ENCODE peak calls at places on chromosomes 16 and 17, in four cellular contexts. I is A549, K is K562, O is HepG2. R is an unnamed sample.

GRCh38 chr16:30030011-30030685 is 923 bp downstream of the TLCD3B start:
- DNase-seq in I (no peak), K (no peak), O (no peak), R (no peak)

GRCh38 chr16:4372578-4373355 is 1.1 kb downstream of the VASN start:
- DNase-seq in I (peak), K (no peak), O (peak), R (no peak)

GRCh38 chr17:28985950-28986713 is 19.7 kb downstream of the SEZ6 start:
- DNase-seq in I (no peak), K (no peak), O (no peak), R (peak)

GRCh38 chr17:79036609-79037008 is 12.6 kb downstream of the C1QTNF1 start:
- DNase-seq in I (peak), K (peak), O (no peak), R (no peak)

GRCh38 chr16:47581114-47581513 is 120.0 kb downstream of the PHKB start:
- DNase-seq in I (no peak), K (no peak), O (peak), R (no peak)

GRCh38 chr17:82633343-82633742 is 14.9 kb downstream of the WDR45B start:
- DNase-seq in I (no peak), K (no peak), O (no peak), R (no peak)

GRCh38 chr17:50916026-50916707 is 50.0 kb upstream of the TOB1 start:
- DNase-seq in I (no peak), K (no peak), O (no peak), R (no peak)

GRCh38 chr17:55577687-55578086 is 66.4 kb upstream of the SMIM36 start:
- DNase-seq in I (no peak), K (no peak), O (no peak), R (no peak)

GRCh38 chr16:1959269-1960039 is at the start of gene NDUFB10:
- DNase-seq in I (peak), K (peak), O (peak), R (peak)

GRCh38 chr17:72788950-72789585 is 303.4 kb downstream of the SLC39A11 start:
- DNase-seq in I (no peak), K (no peak), O (peak), R (no peak)

GRCh38 chr17:45722161-45722560 is 62.0 kb upstream of the CRHR1 start:
- DNase-seq in I (peak), K (peak), O (peak), R (peak)

GRCh38 chr16:23510154-23510914 is at the start of gene GGA2:
- DNase-seq in I (peak), K (peak), O (peak), R (peak)

GRCh38 chr16:48499822-48500440 is 110.0 kb downstream of the N4BP1 start:
- DNase-seq in I (no peak), K (no peak), O (no peak), R (no peak)

GRCh38 chr16:53054670-53055485 is at the start of gene CHD9:
- DNase-seq in I (peak), K (peak), O (peak), R (peak)

GRCh38 chr17:4806420-4806769 is 557 bp upstream of the PLD2 start:
- DNase-seq in I (no peak), K (no peak), O (no peak), R (peak)

GRCh38 chr16:3577302-3577752 is at the start of gene NLRC3:
- DNase-seq in I (no peak), K (no peak), O (no peak), R (no peak)

GRCh38 chr16:86088287-86088686 is 189.3 kb downstream of the IRF8 start:
- DNase-seq in I (no peak), K (no peak), O (no peak), R (no peak)

GRCh38 chr17:35257080-35257701 is 14.3 kb downstream of the SLFN5 start:
- DNase-seq in I (peak), K (no peak), O (peak), R (no peak)

GRCh38 chr16:1338119-1338730 is 4.8 kb downstream of the BAIAP3 start:
- DNase-seq in I (peak), K (peak), O (peak), R (peak)

GRCh38 chr16:27232061-27232841 is 28.9 kb downstream of the KDM8 start:
- DNase-seq in I (no peak), K (no peak), O (no peak), R (no peak)

GRCh38 chr17:323721-324139 is 28.9 kb downstream of the RPH3AL start:
- DNase-seq in I (no peak), K (no peak), O (no peak), R (no peak)

GRCh38 chr16:57637020-57637419 is 8.6 kb downstream of the ADGRG1 start:
- DNase-seq in I (no peak), K (no peak), O (no peak), R (no peak)

GRCh38 chr16:73418051-73418450 is 370.1 kb upstream of the ZFHX3 start:
- DNase-seq in I (no peak), K (no peak), O (no peak), R (no peak)

GRCh38 chr17:77258638-77259037 is 117.9 kb downstream of the SEC14L1 start:
- DNase-seq in I (no peak), K (no peak), O (no peak), R (no peak)

GRCh38 chr17:79618383-79619067 is 7.7 kb upstream of the RBFOX3 start:
- DNase-seq in I (no peak), K (no peak), O (no peak), R (peak)

GRCh38 chr16:81553080-81553813 is 108.6 kb downstream of the CMIP start:
- DNase-seq in I (no peak), K (no peak), O (peak), R (no peak)

GRCh38 chr16:20683812-20684211 is 13.7 kb downstream of the ACSM1 start:
- DNase-seq in I (no peak), K (no peak), O (no peak), R (no peak)

GRCh38 chr17:50129303-50129945 is 536 bp downstream of the SAMD14 start:
- DNase-seq in I (no peak), K (no peak), O (no peak), R (no peak)

GRCh38 chr17:50511058-50511457 is 2.8 kb downstream of the MYCBPAP start:
- DNase-seq in I (no peak), K (no peak), O (no peak), R (no peak)

DNA sequence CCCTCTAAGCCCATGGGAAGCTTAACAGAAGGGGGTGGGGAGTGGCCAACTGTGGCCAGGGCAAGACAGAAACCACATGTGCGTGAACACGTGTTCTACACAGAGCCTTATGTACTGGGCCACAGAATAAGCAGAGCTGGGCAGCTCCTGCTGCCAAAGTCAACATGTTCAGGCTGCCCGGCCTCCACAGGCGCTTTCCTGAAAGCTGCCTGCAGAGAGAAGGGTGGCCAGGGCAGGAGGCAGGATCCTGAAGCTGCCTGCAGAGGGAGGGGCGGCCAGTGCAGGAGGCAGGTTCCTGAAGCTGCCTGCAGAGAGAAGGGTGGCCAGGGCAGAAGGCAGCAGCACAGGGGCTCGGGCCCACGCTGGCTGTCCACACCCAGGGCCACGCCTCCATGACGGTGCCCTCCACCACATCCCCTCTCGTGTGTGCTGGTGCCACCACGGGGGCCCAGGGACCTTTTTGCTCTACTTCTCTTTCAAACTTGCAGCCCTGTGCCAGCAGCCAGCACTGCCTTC is 79.5 kb downstream of the ANKRD11 start:
- DNase-seq in I (no peak), K (no peak), O (peak), R (no peak)
- TF ChIP-seq USF2 in I (no peak), K (no peak), O (no peak), R (no peak)

GRCh38 chr17:8120520-8121443 is 2.5 kb upstream of the ALOXE3 start:
- DNase-seq in I (peak), K (peak), O (no peak), R (peak)

GRCh38 chr17:8119575-8120519 is 1.5 kb upstream of the ALOXE3 start:
- DNase-seq in I (peak), K (peak), O (peak), R (peak)

GRCh38 chr17:8122923-8123694 is 797 bp downstream of the HES7 start:
- DNase-seq in I (peak), K (no peak), O (no peak), R (peak)

GRCh38 chr17:8122391-8122922 is 1.4 kb downstream of the HES7 start:
- DNase-seq in I (no peak), K (no peak), O (no peak), R (peak)

DNA sequence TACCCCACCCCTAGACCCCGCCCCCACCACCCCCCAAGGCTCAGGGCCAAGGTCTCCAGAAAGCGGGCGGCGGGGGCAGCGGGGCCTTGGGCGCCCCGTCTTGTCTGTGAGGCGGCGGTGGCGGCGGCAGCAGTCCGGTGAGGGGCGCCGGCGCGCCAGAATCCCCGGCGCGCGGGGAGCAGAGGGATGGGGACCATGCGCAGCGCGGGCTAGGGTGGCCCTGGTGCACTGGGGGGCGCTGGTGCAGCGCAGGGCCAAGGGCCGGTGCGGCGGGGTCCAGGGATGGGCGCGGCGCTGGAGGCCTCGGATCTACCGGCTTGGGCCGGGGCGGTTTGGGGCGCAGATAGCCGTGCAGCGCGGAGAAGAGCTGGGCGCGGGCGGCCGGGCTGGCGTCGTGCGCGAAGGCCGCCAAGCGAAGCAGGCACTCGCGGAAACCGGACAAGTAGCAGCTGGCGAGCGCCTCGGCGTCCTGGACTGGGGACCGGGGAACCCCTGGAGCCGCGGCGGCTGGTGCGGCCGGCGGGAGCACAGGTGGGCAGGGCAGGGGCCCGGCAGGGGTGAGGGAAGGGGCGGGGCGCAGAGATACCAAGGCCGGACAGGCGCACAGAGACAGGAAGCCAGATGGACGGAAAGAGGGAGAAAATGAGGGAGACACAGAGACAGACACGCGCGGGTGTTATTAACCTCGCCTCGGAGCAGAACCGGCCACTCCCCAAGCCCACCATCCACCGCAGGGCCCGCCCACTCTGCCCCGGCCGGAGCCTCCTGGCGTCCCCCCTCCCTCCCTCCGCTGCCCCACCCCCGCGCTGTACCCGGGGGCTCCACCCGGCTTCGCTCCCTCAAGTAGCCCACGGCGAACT is 2.1 kb downstream of the HES7 start:
- DNase-seq in I (peak), K (peak), O (no peak), R (peak)
- TF ChIP-seq NR3C1 in I (no peak), K (no peak), O (no peak), R (no peak)

DNA sequence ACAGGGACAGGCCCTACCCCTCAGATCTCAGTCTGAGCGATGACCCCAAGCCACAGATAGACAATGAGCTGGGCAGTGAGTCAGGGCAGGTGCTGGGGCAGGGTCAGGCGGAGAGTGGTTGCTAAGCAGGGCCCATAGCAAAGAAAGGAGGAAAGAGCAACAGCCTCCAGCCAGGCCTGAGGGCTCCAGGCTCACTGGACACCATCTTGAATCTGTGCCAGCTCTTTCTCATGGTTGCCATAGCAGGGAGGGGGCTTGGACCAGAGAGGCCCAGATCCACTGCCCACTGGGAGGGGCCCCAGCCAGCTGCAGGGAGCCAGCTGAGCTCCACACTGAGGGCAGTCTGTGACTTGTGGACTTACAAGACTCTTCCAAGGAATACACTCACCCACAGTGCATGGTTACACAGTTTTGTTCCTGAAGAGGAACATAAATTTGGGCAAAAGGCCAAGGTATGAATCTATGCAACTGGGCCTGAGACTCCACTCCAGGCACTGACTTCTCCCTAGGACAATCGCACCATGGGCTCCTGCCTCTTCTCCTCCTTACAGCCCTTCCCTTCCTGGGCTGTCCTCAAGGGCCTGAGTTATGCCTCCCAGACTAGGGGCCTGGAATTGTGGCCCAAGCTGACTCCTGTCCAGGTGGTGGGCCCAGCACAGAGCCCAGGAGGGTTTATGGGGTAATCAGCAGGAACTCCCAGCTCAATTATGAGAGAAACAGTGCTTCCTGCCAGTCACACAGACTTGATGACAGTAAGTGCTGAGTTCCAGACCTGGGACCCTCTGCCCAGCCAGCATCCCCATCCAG is 59.9 kb downstream of the BEAN1 start:
- DNase-seq in I (no peak), K (no peak), O (no peak), R (no peak)
- TF ChIP-seq USF2 in I (no peak), K (no peak), O (no peak), R (no peak)

DNA sequence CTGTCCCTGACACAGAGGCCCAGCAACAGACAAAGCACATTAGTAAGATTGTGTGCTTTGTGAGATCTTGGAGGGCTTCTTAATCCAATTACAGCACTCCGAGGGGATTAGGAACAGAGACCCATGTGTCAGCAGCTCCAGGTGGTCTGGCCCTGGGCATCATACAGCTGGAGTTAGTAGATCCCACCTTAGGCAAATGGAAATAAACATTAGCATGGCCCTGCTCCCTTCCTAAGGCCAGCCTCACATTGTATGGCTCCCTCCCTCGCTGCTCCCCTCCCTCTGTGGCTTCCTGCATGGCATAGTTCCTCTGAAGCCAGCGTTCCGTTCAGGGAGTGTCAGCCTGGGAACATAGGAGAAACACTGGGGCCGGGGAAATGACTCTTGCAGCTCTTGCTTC is 132.6 kb upstream of the HSBP1 start:
- DNase-seq in I (no peak), K (no peak), O (no peak), R (no peak)
- TF ChIP-seq NR3C1 in I (no peak), K (no peak), O (no peak), R (no peak)

GRCh38 chr17:63082952-63083351 is 116.9 kb downstream of the TANC2 start:
- DNase-seq in I (no peak), K (no peak), O (no peak), R (no peak)
- TF ChIP-seq USF2 in I (no peak), K (no peak), O (no peak), R (no peak)

GRCh38 chr17:18257747-18258355 is 687 bp downstream of the FLII start:
- DNase-seq in I (peak), K (peak), O (peak), R (peak)
- TF ChIP-seq NR3C1 in I (no peak), K (no peak), O (no peak), R (no peak)

GRCh38 chr17:37802061-37802460 is 57.2 kb upstream of the HNF1B start:
- DNase-seq in I (no peak), K (no peak), O (no peak), R (no peak)

GRCh38 chr17:37792787-37793186 is 47.9 kb upstream of the HNF1B start:
- DNase-seq in I (no peak), K (no peak), O (no peak), R (no peak)

GRCh38 chr17:37801131-37801530 is 56.3 kb upstream of the HNF1B start:
- DNase-seq in I (no peak), K (no peak), O (no peak), R (no peak)

GRCh38 chr17:37796081-37796480 is 51.2 kb upstream of the HNF1B start:
- DNase-seq in I (no peak), K (no peak), O (no peak), R (no peak)

GRCh38 chr17:37797206-37797605 is 52.3 kb upstream of the HNF1B start:
- DNase-seq in I (no peak), K (no peak), O (no peak), R (no peak)
- TF ChIP-seq USF2 in I (no peak), K (no peak), O (no peak), R (no peak)

GRCh38 chr16:75420987-75421819 is 12.1 kb downstream of the CFDP1 start:
- DNase-seq in I (no peak), K (peak), O (peak), R (peak)
- TF ChIP-seq NR3C1 in I (no peak), K (no peak), O (no peak), R (no peak)

DNA sequence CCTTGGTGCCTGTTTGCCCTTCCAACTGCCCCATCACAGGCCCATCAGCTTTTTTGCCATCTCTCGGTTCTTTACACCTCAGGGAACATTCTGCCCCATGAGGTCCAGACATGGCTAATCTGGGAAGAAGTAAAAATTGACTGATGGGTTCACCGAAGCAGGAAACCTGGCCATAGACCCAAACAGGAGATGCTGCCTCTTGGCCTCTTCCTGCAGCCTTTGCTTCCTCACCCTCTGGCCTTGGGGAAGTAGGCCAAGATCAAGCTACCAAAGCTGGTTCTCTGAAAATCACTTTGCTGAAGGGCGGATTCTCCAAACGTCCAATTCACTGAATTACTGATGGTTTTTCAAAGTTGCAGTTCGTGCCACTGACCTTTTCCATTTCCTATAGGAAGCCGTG is 56.1 kb downstream of the ARSG start:
- DNase-seq in I (no peak), K (no peak), O (no peak), R (no peak)
- TF ChIP-seq USF2 in I (no peak), K (no peak), O (no peak), R (no peak)

GRCh38 chr17:36675250-36675649 is 73.9 kb downstream of the MRM1 start:
- DNase-seq in I (no peak), K (no peak), O (no peak), R (no peak)
- TF ChIP-seq NR3C1 in I (no peak), K (no peak), O (no peak), R (no peak)

R was measured in WTC11.